ENCODE peak calls at places on chromosomes 5 and 9, in eight cellular contexts. A is WTC11; W is heart right ventricle; H is MCF 10A; K is CD8-positive, alpha-beta T cell; X is tibial nerve; V is AG04450; L is heart left ventricle. C is an unnamed sample.

GRCh38 chr5:119382167-119382566 is 26.3 kb downstream of the TNFAIP8 start:
- DNase-seq in V (peak), L (no peak), A (no peak), X (no peak), K (no peak), H (peak), W (no peak), C (no peak)

GRCh38 chr9:15529566-15530324 is 19.0 kb upstream of the PSIP1 start:
- DNase-seq in V (no peak), K (no peak), W (no peak), A (no peak), L (no peak), H (no peak), X (no peak), C (no peak)

GRCh38 chr5:136018814-136019777 is 9.7 kb upstream of the TGFBI start:
- DNase-seq in K (no peak), X (peak), H (peak), V (peak), W (peak), A (no peak), L (peak), C (no peak)

GRCh38 chr9:137694236-137694959 is 75.6 kb downstream of the EHMT1 start:
- DNase-seq in A (no peak), V (no peak), X (no peak), H (no peak), W (no peak), K (no peak), L (no peak), C (no peak)

GRCh38 chr9:132288371-132288770 is 66.4 kb downstream of the SETX start:
- DNase-seq in W (no peak), V (no peak), H (no peak), X (no peak), K (no peak), L (no peak), A (no peak), C (no peak)

GRCh38 chr5:31758803-31759425 is 120.0 kb downstream of the PDZD2 start:
- DNase-seq in H (no peak), X (no peak), K (no peak), A (no peak), V (no peak), L (no peak), W (no peak), C (no peak)

GRCh38 chr5:105033642-105034217 is 1471.1 kb upstream of the NUDT12 start:
- DNase-seq in A (no peak), X (no peak), L (no peak), V (no peak), H (no peak), W (no peak), K (no peak), C (no peak)

GRCh38 chr5:151870820-151871219 is 53.8 kb downstream of the GLRA1 start:
- DNase-seq in L (no peak), A (no peak), K (no peak), W (no peak), X (no peak), V (no peak), H (peak), C (no peak)

GRCh38 chr9:105037139-105037538 is 109.2 kb upstream of the ABCA1 start:
- DNase-seq in K (no peak), L (no peak), X (no peak), W (no peak), A (no peak), H (no peak), V (no peak), C (no peak)

GRCh38 chr5:129019401-129019908 is 54.2 kb downstream of the SLC27A6 start:
- DNase-seq in W (no peak), V (no peak), L (no peak), K (no peak), X (no peak), A (no peak), H (no peak), C (no peak)

GRCh38 chr5:66291771-66292170 is 147.7 kb downstream of the SREK1 start:
- DNase-seq in H (no peak), X (no peak), K (no peak), V (no peak), L (no peak), A (no peak), W (no peak), C (no peak)

GRCh38 chr5:56012281-56012963 is 17.7 kb upstream of the IL6ST start:
- DNase-seq in H (no peak), V (no peak), L (peak), W (peak), K (no peak), X (no peak), A (no peak), C (peak)

GRCh38 chr5:136209346-136209910 is 16.5 kb upstream of the SMIM32 start:
- DNase-seq in H (no peak), L (no peak), X (no peak), W (no peak), A (no peak), K (no peak), V (no peak), C (no peak)

GRCh38 chr5:31781772-31782171 is 142.8 kb downstream of the PDZD2 start:
- DNase-seq in X (no peak), W (no peak), K (no peak), V (no peak), L (no peak), A (no peak), H (peak), C (no peak)

GRCh38 chr9:107548298-107549142 is 59.0 kb upstream of the KLF4 start:
- DNase-seq in A (no peak), W (peak), H (peak), X (peak), L (peak), V (peak), K (no peak), C (no peak)

GRCh38 chr5:135683227-135683626 is 104.4 kb upstream of the CXCL14 start:
- DNase-seq in W (no peak), K (no peak), V (no peak), X (no peak), L (no peak), A (no peak), H (no peak), C (no peak)

GRCh38 chr9:135718616-135719015 is 16.6 kb downstream of the KCNT1 start:
- DNase-seq in H (peak), A (no peak), K (no peak), X (no peak), L (no peak), W (no peak), V (no peak), C (no peak)

GRCh38 chr5:36763454-36763853 is 113.1 kb upstream of the NIPBL start:
- DNase-seq in A (no peak), W (no peak), V (no peak), X (no peak), H (no peak), K (no peak), L (no peak), C (no peak)

GRCh38 chr9:25716220-25716872 is 38.1 kb upstream of the TUSC1 start:
- DNase-seq in H (peak), K (no peak), V (peak), X (peak), A (peak), W (peak), L (no peak), C (no peak)

DNA sequence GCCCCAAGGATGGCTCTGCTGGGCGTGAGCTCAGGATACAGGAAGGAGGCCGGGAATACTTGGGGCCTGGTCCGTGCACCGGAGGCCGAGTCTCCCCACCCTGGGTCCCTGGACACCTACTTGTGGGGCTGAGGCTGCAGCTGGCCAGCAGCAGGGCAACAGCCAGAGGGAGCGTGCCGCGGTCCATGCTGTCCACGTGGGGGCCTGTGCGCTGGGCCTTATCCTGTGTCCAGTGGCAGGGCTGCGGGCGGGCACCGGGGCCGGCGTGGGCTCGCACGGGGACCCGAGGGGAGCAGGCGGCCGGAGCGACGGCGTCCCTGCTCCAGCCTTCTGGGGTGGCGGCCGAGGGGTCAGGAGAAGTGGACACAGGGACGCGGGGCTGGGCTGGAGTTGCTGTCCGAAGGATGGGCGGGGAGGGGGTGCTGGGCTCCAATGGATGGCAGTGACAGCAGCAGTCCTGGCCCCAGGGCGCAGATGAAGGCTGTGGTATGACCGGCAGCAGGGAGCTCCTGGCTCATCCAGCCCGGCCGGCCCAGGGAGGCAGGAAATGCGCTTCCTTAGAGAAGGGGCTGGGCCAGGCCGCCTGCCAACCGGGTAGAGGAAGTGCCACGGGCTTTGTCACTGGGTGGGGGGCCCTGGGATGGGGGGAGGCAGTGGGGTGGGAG is at the start of gene ENG:
- DNase-seq in H (peak), V (no peak), K (no peak), W (peak), A (peak), L (peak), X (peak), C (peak)
- TF ChIP-seq CTCF in H (peak), V (peak), K (no peak), W (peak), A (no peak), L (no peak), X (peak), C (peak)

GRCh38 chr5:76403713-76403962 is 553 bp downstream of the IQGAP2 start:
- DNase-seq in H (no peak), A (peak), V (no peak), K (no peak), L (peak), W (no peak), X (no peak), C (no peak)
- TF ChIP-seq CTCF in H (no peak), A (no peak), V (no peak), K (no peak), L (no peak), W (no peak), X (peak), C (no peak)

DNA sequence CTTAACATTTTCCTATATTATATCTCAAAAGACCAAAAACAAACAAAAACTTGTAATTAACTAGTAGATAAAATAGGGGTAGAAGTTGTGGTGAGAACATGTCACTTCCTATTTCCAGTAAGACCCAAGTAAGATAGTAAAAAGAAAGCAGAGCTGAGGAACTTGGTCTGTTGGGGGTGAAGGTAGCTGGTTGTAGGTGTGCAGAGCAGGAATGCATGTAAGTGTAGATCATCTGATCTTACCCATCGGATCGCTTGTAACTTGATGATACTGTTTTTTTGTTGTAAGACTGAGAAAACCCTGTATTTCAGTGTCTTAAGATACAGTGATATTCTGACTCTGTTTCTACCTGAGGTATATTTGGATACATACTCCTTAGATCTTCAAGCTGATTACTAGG is 5.7 kb downstream of the SRP19 start:
- DNase-seq in W (no peak), H (no peak), L (no peak), K (no peak), X (no peak), V (no peak), A (no peak), C (no peak)
- TF ChIP-seq CTCF in W (no peak), H (no peak), L (no peak), K (no peak), X (no peak), V (no peak), A (no peak), C (no peak)

GRCh38 chr5:78367318-78367991 is 7.0 kb downstream of the SCAMP1 start:
- DNase-seq in H (no peak), K (no peak), W (no peak), A (no peak), L (no peak), V (no peak), X (no peak), C (no peak)
- TF ChIP-seq CTCF in H (no peak), K (no peak), W (no peak), A (no peak), L (no peak), V (no peak), X (no peak), C (no peak)

DNA sequence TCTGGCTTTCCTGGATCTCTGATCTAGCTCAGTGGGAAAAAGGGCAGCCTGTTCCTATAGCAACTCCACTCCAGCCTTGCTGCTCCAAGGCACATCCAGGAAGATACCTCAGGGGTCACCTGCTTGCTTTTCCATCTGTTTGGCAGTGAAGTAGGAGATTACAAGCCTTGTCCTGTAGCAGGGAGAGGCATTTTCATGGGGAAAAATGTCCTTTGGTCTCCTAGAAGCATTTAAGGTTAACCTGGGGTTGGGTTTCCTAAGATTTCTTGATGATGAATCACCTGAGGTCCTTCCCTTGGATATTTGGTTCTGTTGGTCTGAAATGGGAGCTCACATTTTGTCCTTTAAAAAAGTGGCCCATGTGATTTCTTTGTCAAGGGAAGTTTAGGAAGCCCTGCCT is 1.5 kb upstream of the TMEM174 start:
- DNase-seq in L (no peak), H (no peak), K (no peak), V (no peak), W (no peak), X (no peak), A (no peak), C (no peak)
- TF ChIP-seq CTCF in L (no peak), H (no peak), K (no peak), V (no peak), W (no peak), X (no peak), A (no peak), C (no peak)

DNA sequence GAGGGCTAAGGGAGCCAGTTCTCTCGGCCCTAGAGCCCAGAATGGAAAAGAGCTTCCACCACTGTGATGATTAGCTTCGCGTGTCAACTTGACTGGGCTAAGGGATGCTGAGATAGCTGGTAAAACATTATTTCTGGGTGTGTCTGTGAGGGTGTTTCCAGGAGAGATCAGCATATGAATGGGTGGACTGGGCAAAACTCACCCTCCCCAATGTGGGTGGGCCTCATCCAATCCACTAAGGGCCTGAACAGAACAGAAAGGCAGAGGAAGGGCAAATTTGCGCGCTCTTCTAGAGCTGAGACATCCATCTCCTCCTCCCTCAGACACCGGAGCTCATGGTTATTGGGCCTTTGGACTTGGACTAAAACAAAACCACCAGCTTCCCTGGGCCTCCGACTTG is 20.9 kb upstream of the AKNA start:
- DNase-seq in W (no peak), X (no peak), K (no peak), L (no peak), A (no peak), V (no peak), H (no peak), C (no peak)
- TF ChIP-seq CTCF in W (no peak), X (no peak), K (no peak), L (no peak), A (no peak), V (no peak), H (no peak), C (no peak)

GRCh38 chr9:114085404-114085803 is 7.3 kb upstream of the AMBP start:
- DNase-seq in K (no peak), X (no peak), W (no peak), H (no peak), L (no peak), V (no peak), A (no peak), C (no peak)
- TF ChIP-seq CTCF in K (no peak), X (no peak), W (no peak), H (no peak), L (no peak), V (no peak), A (no peak), C (no peak)

DNA sequence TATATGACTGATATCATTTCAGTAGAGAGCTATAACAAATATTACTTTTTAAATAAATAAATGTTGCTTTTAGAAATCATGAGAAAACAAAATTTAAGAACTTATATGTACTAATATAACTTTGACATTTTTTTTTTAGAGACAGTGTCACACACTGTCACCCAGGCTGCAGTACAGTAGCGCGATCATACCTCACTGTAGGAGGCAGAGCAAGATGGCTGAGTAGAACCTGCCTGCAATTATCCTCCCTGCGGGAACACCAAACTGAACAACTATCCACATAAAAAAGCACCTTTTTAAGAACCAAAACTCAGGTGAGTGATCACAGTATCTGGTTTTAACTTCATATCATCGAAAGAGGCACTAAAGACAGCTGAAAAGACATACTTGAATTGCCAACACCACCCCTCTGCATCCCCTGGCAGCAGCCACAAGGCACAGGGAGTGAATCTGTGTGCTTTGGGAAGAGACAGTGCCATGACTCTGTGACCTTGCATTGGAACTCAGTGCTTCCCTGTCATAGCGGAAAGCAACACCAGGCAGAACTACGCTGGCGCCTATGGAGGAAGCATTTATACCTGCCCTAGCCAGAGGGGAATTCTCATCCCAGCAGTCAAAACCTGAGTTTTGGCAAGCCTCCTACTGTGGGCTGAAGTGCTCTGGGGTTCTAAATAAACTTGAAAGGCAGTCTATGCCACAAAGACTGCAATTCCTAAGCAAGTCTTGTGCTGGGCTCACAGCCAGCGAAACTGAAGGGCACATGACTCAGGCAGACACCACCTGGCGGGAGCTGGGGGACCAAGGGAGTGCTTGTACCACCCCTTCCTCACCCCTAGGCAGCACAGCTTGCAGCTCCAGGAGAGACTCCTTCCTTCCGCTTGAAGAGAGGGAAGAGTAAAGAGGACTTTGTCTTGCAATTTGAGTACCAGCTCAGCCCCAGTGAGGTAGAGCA is 142.7 kb downstream of the FBXL17 start:
- DNase-seq in A (peak), W (no peak), H (peak), K (no peak), X (no peak), L (no peak), V (no peak), C (no peak)
- TF ChIP-seq CTCF in A (no peak), W (no peak), H (no peak), K (no peak), X (no peak), L (no peak), V (no peak), C (no peak)

DNA sequence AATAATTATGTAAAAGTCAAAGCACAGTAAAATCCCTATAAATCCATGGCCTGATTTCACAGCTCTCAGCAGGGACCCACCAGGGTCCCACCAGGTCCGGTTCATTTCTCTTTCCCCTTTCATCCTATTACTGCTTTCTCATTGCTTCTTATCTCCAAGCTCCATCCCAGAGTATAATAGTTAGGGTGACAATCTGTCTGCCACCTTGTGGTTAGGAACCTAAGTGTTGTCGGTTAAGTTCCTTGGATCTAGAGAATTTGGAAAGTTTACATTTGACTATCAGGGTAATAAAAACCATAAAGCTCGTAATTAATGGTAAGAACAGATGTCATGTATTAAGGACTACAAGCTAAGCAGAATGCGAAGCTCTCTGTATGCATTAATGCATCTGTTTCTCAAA is 259.1 kb downstream of the SH3GL2 start:
- DNase-seq in X (no peak), A (no peak), H (no peak), K (no peak), W (no peak), L (no peak), V (no peak), C (no peak)
- TF ChIP-seq CTCF in X (no peak), A (no peak), H (no peak), K (no peak), W (no peak), L (no peak), V (peak), C (no peak)

C was measured in left ventricle myocardium inferior.